ENCODE peak calls at places on chromosome 5, in six cellular contexts. Q is lower lobe of right lung; O is T-helper 1 cell; K is psoas muscle; P is stimulated activated CD4-positive, alpha-beta T cell treated with anti-CD3 and anti-CD28 coated beads, Interleukin-2, amount 100 ng/mL, for 24 hours; E is MCF 10A. S is an unnamed sample.

GRCh38 chr5:134577796-134578577 is 52.5 kb downstream of the JADE2 start:
- DNase-seq in O (peak; percentile 70), P (peak; percentile 88), Q (peak; percentile 89), K (peak; percentile 83), E (peak; percentile 88), S (peak; percentile 72)

GRCh38 chr5:1718669-1719068 is 81.0 kb downstream of the MRPL36 start:
- DNase-seq in E (peak; percentile 18), O (no peak), P (no peak), K (no peak), Q (no peak), S (no peak)

GRCh38 chr5:21654-22233 is 70.2 kb upstream of the PLEKHG4B start:
- DNase-seq in Q (no peak), E (peak; percentile 51), O (no peak), K (no peak), P (no peak), S (no peak)

GRCh38 chr5:146249801-146250200 is 46.4 kb downstream of the RBM27 start:
- DNase-seq in K (no peak), P (no peak), Q (no peak), E (no peak), O (no peak), S (no peak)

GRCh38 chr5:135242496-135243193 is 156.4 kb downstream of the MACROH2A1 start:
- DNase-seq in O (no peak), K (peak; percentile 66), E (peak; percentile 73), Q (no peak), P (no peak), S (no peak)

GRCh38 chr5:79108792-79109191 is 2.8 kb upstream of the BHMT start:
- DNase-seq in E (no peak), K (no peak), P (no peak), O (no peak), Q (no peak), S (no peak)

GRCh38 chr5:119537704-119538103 is 85.4 kb downstream of the HSD17B4 start:
- DNase-seq in O (peak; percentile 49), E (peak; percentile 70), K (no peak), Q (no peak), P (no peak), S (no peak)

GRCh38 chr5:172904643-172905345 is 54.4 kb upstream of the RPL26L1 start:
- DNase-seq in E (peak; percentile 99), K (peak; percentile 70), O (no peak), Q (peak; percentile 89), P (no peak), S (no peak)

GRCh38 chr5:2163457-2163856 is 280.7 kb upstream of the IRX4 start:
- DNase-seq in O (no peak), Q (no peak), E (no peak), K (no peak), P (no peak), S (no peak)

GRCh38 chr5:41636605-41637004 is 126.2 kb upstream of the PLCXD3 start:
- DNase-seq in K (no peak), P (no peak), O (no peak), Q (no peak), E (peak; percentile 36), S (no peak)

GRCh38 chr5:31157719-31158118 is 35.8 kb upstream of the CDH6 start:
- DNase-seq in K (no peak), E (no peak), P (no peak), Q (no peak), O (no peak), S (no peak)

GRCh38 chr5:40260351-40260750 is 419.4 kb upstream of the PTGER4 start:
- DNase-seq in E (no peak), Q (no peak), P (no peak), O (no peak), K (no peak), S (no peak)

GRCh38 chr5:73007051-73007450 is 51.2 kb downstream of the FCHO2 start:
- DNase-seq in K (no peak), E (no peak), P (no peak), Q (no peak), O (no peak), S (no peak)

S was measured in activated B cell treated with CpG ODN at 0.5 μM for 24 hours.